ENCODE peak calls at places on chromosomes 3 and 15, in eight cellular contexts. A is WERI-Rb-1, M is GM13976, X is fibroblast of lung, V is RWPE1, T is endothelial cell, F is neural progenitor cell, N is MM.1S. B is an unnamed sample.

GRCh38 chr3:126979076-126979628 is 3.8 kb upstream of the PLXNA1 start:
- DNase-seq in F (no peak), A (no peak), M (no peak), X (no peak), N (no peak), V (no peak), T (no peak), B (no peak)

GRCh38 chr15:41490355-41490754 is 3.3 kb upstream of the ITPKA start:
- DNase-seq in X (peak), V (peak), F (no peak), M (peak), T (no peak), A (no peak), N (no peak), B (peak)

GRCh38 chr15:80420658-80421057 is 16.5 kb downstream of the ARNT2 start:
- DNase-seq in V (no peak), N (peak), X (no peak), F (no peak), T (no peak), M (no peak), A (no peak), B (no peak)

GRCh38 chr3:182389041-182389815 is 404.1 kb upstream of the ATP11B start:
- DNase-seq in A (no peak), N (peak), V (peak), T (no peak), X (no peak), F (no peak), M (no peak), B (peak)

GRCh38 chr15:49832421-49832980 is 211.7 kb downstream of the DTWD1 start:
- DNase-seq in X (no peak), M (no peak), T (no peak), A (peak), N (no peak), V (no peak), F (peak), B (no peak)

GRCh38 chr3:55405436-55405835 is 81.7 kb downstream of the WNT5A start:
- DNase-seq in M (no peak), T (peak), V (no peak), A (peak), X (peak), N (no peak), F (peak), B (no peak)

GRCh38 chr15:78075490-78076230 is 1.9 kb downstream of the TBC1D2B start:
- DNase-seq in N (no peak), V (peak), F (peak), M (no peak), X (peak), A (no peak), T (peak), B (peak)

GRCh38 chr15:80323285-80323684 is 71.3 kb upstream of the CTXND1 start:
- DNase-seq in V (no peak), N (no peak), X (no peak), M (no peak), F (no peak), T (no peak), A (no peak), B (no peak)

GRCh38 chr3:5187920-5188418 is 462 bp downstream of the EDEM1 start:
- DNase-seq in V (peak), T (peak), F (peak), M (peak), A (peak), N (peak), X (peak), B (no peak)

GRCh38 chr3:169026543-169027181 is 636.9 kb downstream of the MECOM start:
- DNase-seq in V (peak), A (no peak), N (no peak), M (no peak), T (no peak), F (no peak), X (peak), B (peak)

GRCh38 chr15:27545494-27546255 is 553.4 kb downstream of the OCA2 start:
- DNase-seq in T (no peak), M (no peak), N (no peak), F (no peak), A (no peak), V (no peak), X (no peak), B (no peak)

GRCh38 chr3:115615001-115615447 is 8.3 kb upstream of the GAP43 start:
- DNase-seq in M (no peak), V (peak), A (no peak), T (no peak), N (no peak), X (peak), F (peak), B (peak)

GRCh38 chr3:159884661-159885402 is 103.8 kb upstream of the IL12A start:
- DNase-seq in N (peak), F (peak), X (peak), M (peak), A (no peak), T (no peak), V (peak), B (no peak)

GRCh38 chr3:118863731-118864322 is 170.8 kb downstream of the IGSF11 start:
- DNase-seq in V (no peak), M (no peak), A (peak), F (peak), X (no peak), N (no peak), T (no peak), B (no peak)
- TF ChIP-seq CTCF in V (peak), M (peak), A (peak), F (peak), X (no peak), N (peak), T (no peak), B (peak)

GRCh38 chr15:87618203-87618725 is 638.3 kb downstream of the NTRK3 start:
- DNase-seq in F (no peak), X (no peak), M (no peak), N (no peak), V (no peak), T (no peak), A (no peak), B (no peak)
- TF ChIP-seq CTCF in F (no peak), X (no peak), M (no peak), N (no peak), V (no peak), T (no peak), A (no peak), B (no peak)

GRCh38 chr3:51269466-51269865 is 115.6 kb upstream of the MANF start:
- DNase-seq in F (peak), V (no peak), M (no peak), N (no peak), T (no peak), A (peak), X (peak), B (peak)
- TF ChIP-seq CTCF in F (peak), V (no peak), M (no peak), N (peak), T (no peak), A (peak), X (no peak), B (peak)

DNA sequence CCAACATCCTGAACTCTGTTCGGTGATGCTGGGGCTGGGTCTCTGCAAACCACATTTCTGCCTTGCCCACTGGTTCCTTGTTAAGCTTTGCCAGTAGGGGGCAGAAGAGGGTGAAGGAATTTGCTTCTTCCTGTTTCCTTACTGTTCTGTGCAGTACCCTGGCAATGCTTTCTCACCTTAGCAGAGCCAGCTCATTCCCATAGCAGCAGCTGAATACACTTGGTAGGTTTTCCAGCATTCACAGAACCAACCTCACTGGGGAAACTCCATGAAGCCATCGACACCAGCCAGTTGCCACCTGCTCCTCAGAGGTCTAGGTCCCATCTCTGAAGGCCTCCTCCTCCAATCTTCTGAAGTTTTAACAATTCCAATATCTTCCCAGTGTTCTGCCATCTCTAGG is 308.4 kb downstream of the PDCD6IP start:
- DNase-seq in X (no peak), A (peak), N (peak), T (peak), V (no peak), F (peak), M (peak), B (no peak)
- TF ChIP-seq CTCF in X (no peak), A (peak), N (peak), T (peak), V (no peak), F (peak), M (peak), B (peak)

DNA sequence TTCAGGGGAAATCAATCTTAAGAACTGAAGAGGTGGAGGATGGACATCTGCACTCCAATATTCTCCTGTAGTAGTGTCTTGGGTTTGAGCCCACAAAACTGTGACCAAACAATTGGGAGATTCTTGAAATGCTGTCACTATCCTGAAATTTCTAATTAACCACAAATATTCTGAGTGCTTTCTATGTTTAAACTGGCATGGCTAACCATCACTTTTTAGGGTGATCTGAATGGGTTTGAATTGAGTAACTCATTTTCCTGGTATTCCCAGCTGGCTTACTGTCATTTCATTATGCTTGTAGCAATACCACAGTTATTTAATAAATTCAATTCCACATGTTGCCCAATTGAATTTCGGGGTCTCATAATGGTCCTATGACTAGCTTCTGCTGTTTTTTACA is 216.9 kb upstream of the DCBLD2 start:
- DNase-seq in F (no peak), A (no peak), T (no peak), V (no peak), X (no peak), N (no peak), M (no peak), B (no peak)
- TF ChIP-seq CTCF in F (no peak), A (no peak), T (no peak), V (no peak), X (no peak), N (no peak), M (no peak), B (no peak)

GRCh38 chr3:145911016-145911415 is 250.0 kb downstream of the PLOD2 start:
- DNase-seq in F (no peak), X (peak), T (no peak), N (no peak), V (no peak), A (no peak), M (no peak), B (no peak)

GRCh38 chr3:145915787-145916186 is 245.2 kb downstream of the PLOD2 start:
- DNase-seq in V (no peak), N (no peak), F (no peak), X (no peak), M (no peak), T (no peak), A (no peak), B (no peak)
- TF ChIP-seq CTCF in V (no peak), N (no peak), F (no peak), X (no peak), M (no peak), T (no peak), A (no peak), B (no peak)

GRCh38 chr3:64475037-64475436 is 212.8 kb downstream of the ADAMTS9 start:
- DNase-seq in F (no peak), N (no peak), X (no peak), V (no peak), A (no peak), M (no peak), T (no peak), B (no peak)
- TF ChIP-seq CTCF in F (no peak), N (peak), X (no peak), V (no peak), A (peak), M (no peak), T (no peak), B (peak)

GRCh38 chr3:166902374-166902773 is 477.7 kb downstream of the ZBBX start:
- DNase-seq in V (no peak), X (peak), F (no peak), T (no peak), M (no peak), A (no peak), N (no peak), B (no peak)
- TF ChIP-seq CTCF in V (peak), X (no peak), F (no peak), T (no peak), M (no peak), A (no peak), N (no peak), B (peak)

GRCh38 chr3:156604642-156605144 is 49.8 kb upstream of the SSR3 start:
- DNase-seq in V (no peak), T (no peak), A (no peak), X (no peak), M (no peak), N (no peak), F (no peak), B (no peak)
- TF ChIP-seq CTCF in V (no peak), T (no peak), A (no peak), X (no peak), M (no peak), N (no peak), F (no peak), B (no peak)